ENCODE peak calls at places on chromosome 10, in four cellular contexts. P, G, B and A are unnamed samples.

GRCh38 chr10:30359373-30360206 is 10.5 kb upstream of the MTPAP start:
- DNase-seq in P (peak), G (peak), B (peak), A (peak)

GRCh38 chr10:129136074-129136473 is 331.0 kb upstream of the MGMT start:
- DNase-seq in P (no peak), G (no peak), B (no peak), A (no peak)

GRCh38 chr10:7561216-7561893 is 105.4 kb downstream of the ITIH5 start:
- DNase-seq in P (no peak), G (peak), B (peak), A (no peak)

GRCh38 chr10:102120987-102121738 is 995 bp upstream of the LDB1 start:
- DNase-seq in P (peak), G (no peak), B (peak), A (no peak)

GRCh38 chr10:75959209-75959608 is 527.8 kb downstream of the LRMDA start:
- DNase-seq in P (no peak), G (peak), B (peak), A (peak)

GRCh38 chr10:76114556-76114955 is 683.1 kb downstream of the LRMDA start:
- DNase-seq in P (no peak), G (no peak), B (no peak), A (no peak)

GRCh38 chr10:63671317-63671937 is 150.2 kb downstream of the REEP3 start:
- DNase-seq in P (no peak), G (no peak), B (peak), A (no peak)

GRCh38 chr10:77586719-77587423 is 50.7 kb downstream of the KCNMA1 start:
- DNase-seq in P (no peak), G (no peak), B (peak), A (peak)

GRCh38 chr10:128929905-128930304 is 537.1 kb upstream of the MGMT start:
- DNase-seq in P (no peak), G (no peak), B (no peak), A (no peak)

GRCh38 chr10:86289577-86289868 is 77.1 kb downstream of the GRID1 start:
- DNase-seq in P (no peak), G (no peak), B (no peak), A (no peak)

GRCh38 chr10:128776617-128777016 is 650.4 kb upstream of the MKI67 start:
- DNase-seq in P (no peak), G (no peak), B (no peak), A (no peak)

GRCh38 chr10:49542353-49542752 is 3.4 kb upstream of the ERCC6 start:
- DNase-seq in P (no peak), G (no peak), B (no peak), A (no peak)

GRCh38 chr10:11685787-11686218 is 56.4 kb upstream of the ECHDC3 start:
- DNase-seq in P (no peak), G (no peak), B (peak), A (peak)

GRCh38 chr10:110275140-110275729 is 29.5 kb downstream of the SMNDC1 start:
- DNase-seq in P (no peak), G (no peak), B (no peak), A (no peak)

GRCh38 chr10:86711957-86712708 is 43.8 kb downstream of the LDB3 start:
- DNase-seq in P (peak), G (no peak), B (no peak), A (peak)

GRCh38 chr10:50809596-50809995 is 69.9 kb downstream of the ASAH2B start:
- DNase-seq in P (no peak), G (no peak), B (no peak), A (no peak)

GRCh38 chr10:70763567-70763966 is 21.6 kb downstream of the TBATA start:
- DNase-seq in P (no peak), G (no peak), B (no peak), A (no peak)

GRCh38 chr10:109824206-109824605 is 99.1 kb downstream of the XPNPEP1 start:
- DNase-seq in P (no peak), G (no peak), B (no peak), A (no peak)

GRCh38 chr10:44921061-44921460 is 9.9 kb downstream of the TMEM72 start:
- DNase-seq in P (no peak), G (no peak), B (no peak), A (no peak)

GRCh38 chr10:99945286-99945685 is 64.5 kb downstream of the DNMBP start:
- DNase-seq in P (no peak), G (peak), B (peak), A (peak)

GRCh38 chr10:86300399-86300925 is 66.1 kb downstream of the GRID1 start:
- DNase-seq in P (no peak), G (no peak), B (no peak), A (no peak)

GRCh38 chr10:112858990-112859520 is 91.0 kb upstream of the TCF7L2 start:
- DNase-seq in P (no peak), G (no peak), B (no peak), A (no peak)

GRCh38 chr10:12181065-12181775 is 14.5 kb downstream of the NUDT5 start:
- DNase-seq in P (no peak), G (no peak), B (no peak), A (no peak)

GRCh38 chr10:97138174-97138573 is 47.6 kb downstream of the SLIT1 start:
- DNase-seq in P (no peak), G (peak), B (peak), A (no peak)

GRCh38 chr10:122020202-122020601 is 31.2 kb downstream of the TACC2 start:
- DNase-seq in P (no peak), G (no peak), B (no peak), A (no peak)

GRCh38 chr10:122461367-122461728 is at the start of gene HTRA1:
- DNase-seq in P (peak), G (peak), B (no peak), A (peak)

GRCh38 chr10:17430647-17431355 is 23.6 kb downstream of the ST8SIA6 start:
- DNase-seq in P (peak), G (peak), B (peak), A (peak)

GRCh38 chr10:48690791-48691660 is 6.4 kb downstream of the WDFY4 start:
- DNase-seq in P (no peak), G (no peak), B (no peak), A (no peak)

GRCh38 chr10:341081-341740 is 206.0 kb downstream of the ZMYND11 start:
- DNase-seq in P (no peak), G (no peak), B (no peak), A (no peak)

GRCh38 chr10:24513155-24513554 is 210.5 kb downstream of the ARHGAP21 start:
- DNase-seq in P (peak), G (no peak), B (peak), A (peak)

GRCh38 chr10:43863859-43864591 is 215.3 kb upstream of the ZNF32 start:
- DNase-seq in P (no peak), G (no peak), B (peak), A (peak)

GRCh38 chr10:114634607-114634974 is 23.5 kb downstream of the ABLIM1 start:
- DNase-seq in P (no peak), G (peak), B (peak), A (peak)
- H2AFZ ChIP-seq in P (no peak), G (no peak), B (no peak), A (no peak)

GRCh38 chr10:78925800-78926319 is 142.9 kb upstream of the ZMIZ1 start:
- DNase-seq in P (no peak), G (peak), B (peak), A (peak)

GRCh38 chr10:78931333-78932083 is 137.3 kb upstream of the ZMIZ1 start:
- DNase-seq in P (no peak), G (no peak), B (peak), A (peak)

GRCh38 chr10:78925275-78925674 is 143.5 kb upstream of the ZMIZ1 start:
- DNase-seq in P (no peak), G (no peak), B (no peak), A (no peak)

GRCh38 chr10:78927257-78927995 is 141.3 kb upstream of the ZMIZ1 start:
- DNase-seq in P (no peak), G (no peak), B (no peak), A (peak)

DNA sequence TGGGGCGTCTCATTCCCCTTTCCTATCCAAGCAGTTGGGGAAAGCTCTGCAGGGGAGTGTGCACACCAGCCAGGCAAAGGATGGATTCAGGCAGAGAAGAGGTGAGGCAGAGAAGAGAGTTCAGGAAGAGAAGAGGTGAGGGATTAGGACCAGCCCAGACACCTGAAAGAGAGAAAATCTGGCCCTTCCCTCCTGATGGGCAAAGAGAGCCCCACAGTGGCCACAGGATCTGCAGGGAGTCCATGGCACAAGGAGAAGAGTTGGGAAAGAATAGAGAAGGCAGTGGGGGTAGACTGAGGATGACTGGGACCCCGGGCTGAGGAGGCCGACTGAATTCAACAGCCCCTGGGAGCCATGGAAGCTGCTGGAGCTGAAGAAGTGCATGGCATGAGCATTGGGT is 140.4 kb upstream of the ZMIZ1 start:
- DNase-seq in P (no peak), G (no peak), B (no peak), A (no peak)
- H3K4me2 ChIP-seq in P (no peak), G (no peak), B (no peak), A (no peak)

GRCh38 chr10:28302012-28302667 is 724 bp downstream of the MPP7 start:
- DNase-seq in P (no peak), G (no peak), B (peak), A (no peak)

GRCh38 chr10:28307267-28307666 is 4.4 kb upstream of the MPP7 start:
- DNase-seq in P (no peak), G (no peak), B (no peak), A (no peak)

GRCh38 chr10:28305551-28305950 is 2.7 kb upstream of the MPP7 start:
- DNase-seq in P (no peak), G (no peak), B (no peak), A (no peak)

GRCh38 chr10:28302668-28303488 is at the start of gene MPP7:
- DNase-seq in P (peak), G (peak), B (peak), A (peak)

GRCh38 chr10:28304032-28304571 is 1.2 kb upstream of the MPP7 start:
- DNase-seq in P (no peak), G (no peak), B (no peak), A (no peak)
- H2AFZ ChIP-seq in P (no peak), G (no peak), B (peak), A (no peak)

DNA sequence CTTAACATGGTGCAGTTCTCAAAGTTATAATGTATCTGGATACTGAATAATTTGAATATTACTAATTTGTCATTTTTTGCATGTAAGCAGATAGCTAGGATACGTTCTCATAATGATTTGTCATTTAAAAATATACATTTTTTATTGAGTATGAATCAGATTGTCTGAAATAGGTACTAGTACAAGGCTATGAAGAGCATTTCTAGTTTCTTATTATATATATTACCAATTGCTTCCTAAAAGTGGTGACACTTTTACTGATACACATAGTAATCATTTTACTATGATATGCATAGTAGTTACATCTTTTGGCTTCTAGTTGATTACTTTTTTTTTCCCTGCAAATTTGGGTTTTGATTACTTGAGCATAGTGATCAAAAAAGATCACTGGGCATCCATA is 26.4 kb downstream of the RAB18 start:
- DNase-seq in P (no peak), G (no peak), B (no peak), A (no peak)
- H3K4me2 ChIP-seq in P (no peak), G (no peak), B (no peak), A (no peak)

DNA sequence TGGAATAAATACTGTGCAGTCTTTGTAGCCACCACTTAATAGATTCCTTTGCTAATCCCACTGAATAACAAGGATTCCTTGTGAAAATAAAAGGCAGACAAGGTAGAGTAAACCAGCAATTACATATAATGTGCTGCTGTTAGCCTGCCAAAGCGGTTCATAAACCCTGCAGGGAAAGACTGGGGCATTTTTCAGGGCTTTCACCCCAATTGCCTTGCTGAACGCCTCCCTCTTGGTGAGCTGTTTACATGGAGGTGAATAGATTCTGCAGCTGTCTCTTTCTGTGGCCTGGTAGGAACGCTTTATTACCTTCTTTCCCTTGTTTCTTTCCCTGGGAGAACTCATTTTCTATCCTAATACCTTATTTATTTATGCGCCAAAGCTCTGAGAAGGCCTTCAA is 1203.6 kb downstream of the SORCS3 start:
- DNase-seq in P (no peak), G (no peak), B (no peak), A (no peak)
- H2AFZ ChIP-seq in P (peak), G (no peak), B (no peak), A (no peak)

DNA sequence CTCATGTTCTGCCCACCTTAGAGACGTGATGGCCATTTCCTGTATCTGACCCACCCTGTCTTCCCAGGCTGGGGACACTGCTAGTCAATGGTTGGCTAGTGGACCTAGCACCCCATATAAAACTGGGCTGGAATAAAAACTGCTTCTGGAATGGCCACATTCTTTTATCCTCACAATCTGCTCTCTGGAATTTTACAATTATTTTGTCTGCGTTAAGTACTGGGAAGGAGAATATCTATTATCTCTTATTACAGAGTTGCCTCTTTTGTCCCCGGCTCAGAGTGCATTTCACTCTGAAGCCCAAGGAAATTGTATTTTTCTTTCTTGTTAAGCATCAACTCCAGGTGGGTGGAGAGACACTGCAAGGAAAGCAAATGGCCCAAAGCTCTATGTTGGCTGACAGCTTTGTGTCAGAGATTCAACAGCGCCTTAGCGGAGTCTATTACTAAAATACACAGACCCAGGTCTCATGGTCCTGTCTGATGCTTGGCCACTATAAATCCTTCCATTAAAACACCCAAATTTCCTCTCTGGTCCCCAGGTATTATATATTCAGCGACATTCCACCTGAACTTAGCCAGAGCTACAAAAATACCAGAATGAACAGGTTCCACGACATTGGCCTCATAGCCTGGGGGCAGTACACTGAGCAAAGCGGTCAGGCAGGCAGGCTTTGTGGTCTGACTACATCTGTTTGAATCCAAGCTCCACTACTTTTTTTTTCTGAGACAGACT is 121.7 kb downstream of the PRPF18 start:
- DNase-seq in P (no peak), G (peak), B (peak), A (peak)
- H3K4me2 ChIP-seq in P (peak), G (peak), B (peak), A (peak)

GRCh38 chr10:71888248-71888622 is 37.2 kb upstream of the PSAP start:
- DNase-seq in P (no peak), G (no peak), B (no peak), A (no peak)
- H2AFZ ChIP-seq in P (peak), G (no peak), B (peak), A (peak)

GRCh38 chr10:98402513-98402912 is 12.5 kb downstream of the PYROXD2 start:
- DNase-seq in P (no peak), G (no peak), B (no peak), A (no peak)

GRCh38 chr10:98404571-98405396 is 10.2 kb downstream of the PYROXD2 start:
- DNase-seq in P (no peak), G (no peak), B (no peak), A (peak)

GRCh38 chr10:98405422-98405821 is 9.6 kb downstream of the PYROXD2 start:
- DNase-seq in P (no peak), G (no peak), B (no peak), A (no peak)

GRCh38 chr10:98402931-98403717 is 11.9 kb downstream of the PYROXD2 start:
- DNase-seq in P (no peak), G (no peak), B (no peak), A (no peak)

DNA sequence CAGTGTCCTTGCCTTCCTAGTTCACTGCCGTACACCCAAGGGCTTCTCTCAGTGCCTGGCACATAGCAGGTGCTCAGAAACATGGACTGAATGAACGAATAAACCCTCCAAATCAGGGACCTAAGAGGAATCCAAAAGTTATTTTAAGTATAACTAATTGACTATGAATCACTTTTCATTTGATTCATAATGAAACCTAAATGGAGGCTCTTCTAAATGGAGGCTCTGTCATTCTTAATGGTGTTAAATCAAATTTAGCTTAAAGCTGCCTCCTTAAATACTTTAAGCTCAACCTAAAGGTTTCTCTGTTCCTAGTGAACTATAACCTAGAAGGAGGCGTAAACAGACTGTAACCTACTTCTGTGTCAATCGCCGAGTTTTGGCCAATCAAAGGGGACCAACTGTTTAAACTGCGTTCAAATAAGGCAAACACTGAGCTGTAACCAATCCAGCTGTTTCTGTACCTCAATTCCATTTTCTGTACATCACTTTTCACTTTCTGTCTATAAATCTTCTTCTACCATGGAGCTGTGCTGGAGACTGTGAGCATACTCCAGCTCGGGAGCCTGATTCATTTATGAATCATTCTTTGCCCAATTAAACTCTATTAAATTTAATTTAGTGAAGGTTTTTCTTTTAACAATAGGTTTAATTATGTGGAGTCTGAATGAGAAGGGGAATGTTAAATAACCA is 11.0 kb downstream of the PYROXD2 start:
- DNase-seq in P (no peak), G (no peak), B (no peak), A (peak)
- H3K4me2 ChIP-seq in P (no peak), G (no peak), B (peak), A (peak)